ENCODE peak calls at places on chromosomes 2 and 18, in eight cellular contexts. E is pancreas; K is stimulated activated effector memory CD8-positive, alpha-beta T cell treated with anti-CD3 and anti-CD28 coated beads, Interleukin-12 subunit alpha, Interleukin-12 subunit beta, amount 100 ng/mL, for 72 hours; Z is activated naive CD8-positive, alpha-beta T cell treated with anti-CD3 and anti-CD28 coated beads, Interleukin-2, amount 10 ng/mL, durations not matched to agents 7 days and 5 days; A is heart left ventricle; C is gastroesophageal sphincter; U is naive thymus-derived CD8-positive, alpha-beta T cell; B is lower lobe of right lung. J is an unnamed sample.

GRCh38 chr2:187873132-187873531 is 318.9 kb upstream of the TFPI start:
- ATAC-seq in E (no peak), K (no peak), Z (no peak), A (peak; percentile 49), C (no peak), U (no peak), B (no peak), J (no peak)

GRCh38 chr2:17625446-17625845 is 85.0 kb downstream of the VSNL1 start:
- ATAC-seq in E (no peak), K (no peak), Z (no peak), A (no peak), C (no peak), U (no peak), B (no peak), J (no peak)

GRCh38 chr18:59340817-59341216 is 18.2 kb downstream of the LMAN1 start:
- ATAC-seq in E (no peak), K (peak; percentile 77), Z (no peak), A (no peak), C (no peak), U (no peak), B (no peak), J (peak; percentile 88)

GRCh38 chr2:44638649-44639048 is 276.9 kb downstream of the CAMKMT start:
- ATAC-seq in E (no peak), K (no peak), Z (no peak), A (peak; percentile 93), C (no peak), U (no peak), B (no peak), J (no peak)

GRCh38 chr2:121828281-121828731 is 72.9 kb downstream of the TSN start:
- ATAC-seq in E (peak; percentile 21), K (no peak), Z (no peak), A (no peak), C (no peak), U (no peak), B (no peak), J (no peak)

GRCh38 chr2:20247084-20247483 is 22.2 kb upstream of the SDC1 start:
- ATAC-seq in E (peak; percentile 13), K (no peak), Z (no peak), A (no peak), C (no peak), U (no peak), B (no peak), J (no peak)

GRCh38 chr2:237886702-237887481 is 27.5 kb downstream of the RAMP1 start:
- ATAC-seq in E (peak; percentile 4), K (peak; percentile 9), Z (no peak), A (peak; percentile 86), C (peak; percentile 91), U (no peak), B (peak; percentile 25), J (no peak)

GRCh38 chr2:19611491-19612332 is 253.3 kb upstream of the OSR1 start:
- ATAC-seq in E (no peak), K (no peak), Z (no peak), A (no peak), C (no peak), U (no peak), B (no peak), J (no peak)

GRCh38 chr2:206353685-206354084 is 79.2 kb downstream of the ZDBF2 start:
- ATAC-seq in E (no peak), K (no peak), Z (no peak), A (no peak), C (no peak), U (no peak), B (no peak), J (peak; percentile 29)

GRCh38 chr2:219442206-219443015 is 7.8 kb downstream of the SPEG start:
- ATAC-seq in E (peak; percentile 33), K (no peak), Z (no peak), A (no peak), C (no peak), U (peak; percentile 16), B (no peak), J (no peak)

GRCh38 chr18:32771871-32772499 is 838 bp downstream of the KLHL14 start:
- ATAC-seq in E (peak; percentile 64), K (peak; percentile 24), Z (no peak), A (peak; percentile 45), C (peak; percentile 40), U (no peak), B (peak; percentile 36), J (peak; percentile 14)

GRCh38 chr2:26692814-26693286 is 328 bp downstream of the KCNK3 start:
- ATAC-seq in E (peak; percentile 6), K (peak; percentile 15), Z (peak; percentile 25), A (peak; percentile 19), C (peak; percentile 42), U (peak; percentile 73), B (peak; percentile 15), J (no peak)

GRCh38 chr2:147879846-147880245 is 35.0 kb downstream of the ACVR2A start:
- ATAC-seq in E (no peak), K (no peak), Z (no peak), A (no peak), C (no peak), U (no peak), B (no peak), J (no peak)

J was measured in activated T-helper 17 cell treated with anti-CD3 and anti-CD28 coated beads, Interleukin-2, amount 50 U/mL, for 72 hours.